ENCODE peak calls at places on chromosome 10, in six cellular contexts. X, Y, A, U, I and S are unnamed samples. For H3K4me1, the result is how much of the 10 kb centered on the place peaks cover.

GRCh38 chr10:57844387-57844998 is 423.2 kb downstream of the IPMK start:
- DNase-seq in X (no peak), Y (no peak), A (no peak), U (no peak), I (no peak), S (no peak)

GRCh38 chr10:55183993-55184392 is 383.0 kb upstream of the PCDH15 start:
- DNase-seq in X (no peak), Y (no peak), A (no peak), U (no peak), I (no peak), S (no peak)

GRCh38 chr10:128178319-128178937 is 52.2 kb upstream of the MKI67 start:
- DNase-seq in X (peak), Y (peak), A (peak), U (peak), I (peak), S (peak)

GRCh38 chr10:103812004-103812403 is 43.4 kb downstream of the SH3PXD2A start:
- DNase-seq in X (no peak), Y (no peak), A (no peak), U (no peak), I (no peak), S (no peak)

GRCh38 chr10:4270116-4270515 is 485.1 kb upstream of the KLF6 start:
- DNase-seq in X (no peak), Y (peak), A (no peak), U (no peak), I (peak), S (peak)

GRCh38 chr10:58282615-58283014 is 13.7 kb downstream of the CISD1 start:
- DNase-seq in X (no peak), Y (no peak), A (no peak), U (no peak), I (peak), S (no peak)

GRCh38 chr10:50469288-50469687 is 154.5 kb downstream of the SGMS1 start:
- DNase-seq in X (no peak), Y (peak), A (no peak), U (no peak), I (no peak), S (no peak)

GRCh38 chr10:74223755-74224530 is 72.9 kb downstream of the ADK start:
- DNase-seq in X (no peak), Y (peak), A (no peak), U (no peak), I (peak), S (peak)

GRCh38 chr10:35876248-35876647 is 234.2 kb upstream of the FZD8 start:
- DNase-seq in X (no peak), Y (peak), A (no peak), U (no peak), I (peak), S (peak)

GRCh38 chr10:86500846-86501245 is 20.7 kb downstream of the WAPL start:
- DNase-seq in X (no peak), Y (peak), A (no peak), U (no peak), I (no peak), S (peak)

GRCh38 chr10:133359554-133359971 is 1.7 kb upstream of the FUOM start:
- DNase-seq in X (no peak), Y (no peak), A (no peak), U (no peak), I (peak), S (no peak)

GRCh38 chr10:2011106-2011716 is 273.9 kb upstream of the ADARB2 start:
- DNase-seq in X (peak), Y (no peak), A (peak), U (no peak), I (no peak), S (no peak)
- H3K14ac ChIP-seq in X (no peak), Y (no peak), A (no peak), U (no peak), I (no peak), S (no peak)

GRCh38 chr10:53209941-53210611 is 437.5 kb upstream of the MBL2 start:
- DNase-seq in X (peak), Y (peak), A (no peak), U (no peak), I (no peak), S (peak)
- H4K8ac ChIP-seq in X (no peak), Y (no peak), A (no peak), U (no peak), I (no peak), S (no peak)

GRCh38 chr10:126065751-126066150 is 169.4 kb downstream of the FANK1 start:
- DNase-seq in X (no peak), Y (no peak), A (no peak), U (no peak), I (no peak), S (no peak)
- H3K4me1 ChIP-seq in X (under half), Y (under half), A (under half), U (under half), I (under half), S (under half)

GRCh38 chr10:111087331-111087756 is 10.5 kb downstream of the ADRA2A start:
- DNase-seq in X (no peak), Y (no peak), A (no peak), U (no peak), I (no peak), S (no peak)
- H3K14ac ChIP-seq in X (no peak), Y (no peak), A (no peak), U (no peak), I (no peak), S (no peak)

GRCh38 chr10:131846224-131847101 is 54.3 kb upstream of the PPP2R2D start:
- DNase-seq in X (peak), Y (no peak), A (no peak), U (peak), I (no peak), S (no peak)
- H4K8ac ChIP-seq in X (no peak), Y (no peak), A (no peak), U (no peak), I (no peak), S (no peak)